ENCODE peak calls at places on chromosomes 11 and 22, in eight cellular contexts. One of them, this sample, is unnamed.
A peak's percentile ranks its signal among the peaks of the same experiment; 100 is the strongest.

GRCh38 chr11:124670732-124671131 is 2.8 kb downstream of the SIAE start:
- DNase-seq in NCI-H1092: no peak
- DNase-seq in fibroblast of mammary gland: peak; percentile 18
- DNase-seq in endothelial cell: no peak
- DNase-seq in AG04450: no peak
- DNase-seq in T-cell: peak; percentile 47
- DNase-seq in NCI-H2171: no peak
- DNase-seq in D341Med: no peak
- DNase-seq in this sample: peak; percentile 38

GRCh38 chr11:35404397-35404775 is 15.0 kb downstream of the SLC1A2 start:
- DNase-seq in NCI-H1092: no peak
- DNase-seq in fibroblast of mammary gland: peak; percentile 42
- DNase-seq in endothelial cell: peak; percentile 65
- DNase-seq in AG04450: no peak
- DNase-seq in T-cell: no peak
- DNase-seq in NCI-H2171: no peak
- DNase-seq in D341Med: no peak
- DNase-seq in this sample: no peak

GRCh38 chr11:120122921-120123683 is 14.8 kb downstream of the TRIM29 start:
- DNase-seq in NCI-H1092: no peak
- DNase-seq in fibroblast of mammary gland: no peak
- DNase-seq in endothelial cell: no peak
- DNase-seq in AG04450: no peak
- DNase-seq in T-cell: no peak
- DNase-seq in NCI-H2171: no peak
- DNase-seq in D341Med: no peak
- DNase-seq in this sample: no peak

GRCh38 chr11:32213223-32213622 is 122.3 kb downstream of the RCN1 start:
- DNase-seq in NCI-H1092: no peak
- DNase-seq in fibroblast of mammary gland: peak; percentile 95
- DNase-seq in endothelial cell: no peak
- DNase-seq in AG04450: peak; percentile 23
- DNase-seq in T-cell: no peak
- DNase-seq in NCI-H2171: no peak
- DNase-seq in D341Med: no peak
- DNase-seq in this sample: no peak

GRCh38 chr11:120235024-120235628 is 4.8 kb upstream of the POU2F3 start:
- DNase-seq in NCI-H1092: peak; percentile 56
- DNase-seq in fibroblast of mammary gland: peak; percentile 49
- DNase-seq in endothelial cell: peak; percentile 81
- DNase-seq in AG04450: no peak
- DNase-seq in T-cell: peak; percentile 35
- DNase-seq in NCI-H2171: no peak
- DNase-seq in D341Med: peak; percentile 83
- DNase-seq in this sample: peak; percentile 72

GRCh38 chr11:11985016-11985715 is 23.3 kb downstream of the DKK3 start:
- DNase-seq in NCI-H1092: no peak
- DNase-seq in fibroblast of mammary gland: peak; percentile 81
- DNase-seq in endothelial cell: no peak
- DNase-seq in AG04450: no peak
- DNase-seq in T-cell: no peak
- DNase-seq in NCI-H2171: no peak
- DNase-seq in D341Med: no peak
- DNase-seq in this sample: no peak

GRCh38 chr22:49198705-49199084 is 629.0 kb downstream of the BRD1 start:
- DNase-seq in NCI-H1092: no peak
- DNase-seq in fibroblast of mammary gland: no peak
- DNase-seq in endothelial cell: no peak
- DNase-seq in AG04450: no peak
- DNase-seq in T-cell: no peak
- DNase-seq in NCI-H2171: no peak
- DNase-seq in D341Med: no peak
- DNase-seq in this sample: no peak

GRCh38 chr22:26893034-26893710 is 235.8 kb downstream of the MIAT start:
- DNase-seq in NCI-H1092: peak; percentile 43
- DNase-seq in fibroblast of mammary gland: no peak
- DNase-seq in endothelial cell: no peak
- DNase-seq in AG04450: no peak
- DNase-seq in T-cell: no peak
- DNase-seq in NCI-H2171: peak; percentile 60
- DNase-seq in D341Med: no peak
- DNase-seq in this sample: no peak

GRCh38 chr11:71459767-71460320 is 6.8 kb downstream of the NADSYN1 start:
- DNase-seq in NCI-H1092: no peak
- DNase-seq in fibroblast of mammary gland: no peak
- DNase-seq in endothelial cell: no peak
- DNase-seq in AG04450: no peak
- DNase-seq in T-cell: no peak
- DNase-seq in NCI-H2171: no peak
- DNase-seq in D341Med: no peak
- DNase-seq in this sample: no peak